ENCODE peak calls at places on chromosomes 13 and 19, in six cellular contexts. X is GM12878, P is HepG2, G is K562, J is GM12891, S is H1. K is an unnamed sample.

GRCh38 chr19:4229179-4229931 is at the start of gene EBI3:
- DNase-seq in X (peak), P (no peak), G (peak), J (peak), S (no peak), K (peak)

GRCh38 chr13:43309301-43309700 is 285.9 kb downstream of the DNAJC15 start:
- DNase-seq in X (no peak), P (no peak), G (no peak), J (no peak), S (no peak), K (no peak)

GRCh38 chr13:107838592-107839161 is 376.7 kb downstream of the LIG4 start:
- DNase-seq in X (no peak), P (no peak), G (no peak), J (no peak), S (no peak), K (no peak)

GRCh38 chr13:31361673-31362072 is 161.9 kb downstream of the B3GLCT start:
- DNase-seq in X (no peak), P (no peak), G (no peak), J (no peak), S (no peak), K (no peak)

GRCh38 chr13:111158136-111158805 is 43.2 kb downstream of the ARHGEF7 start:
- DNase-seq in X (no peak), P (no peak), G (no peak), J (no peak), S (no peak), K (no peak)

GRCh38 chr13:68927387-68928026 is 1180.1 kb upstream of the ATXN8OS start:
- DNase-seq in X (no peak), P (peak), G (no peak), J (no peak), S (no peak), K (no peak)

GRCh38 chr13:44079413-44080205 is 199.9 kb downstream of the LACC1 start:
- DNase-seq in X (no peak), P (no peak), G (no peak), J (no peak), S (no peak), K (no peak)

GRCh38 chr13:80374453-80374852 is 33.5 kb upstream of the SPRY2 start:
- DNase-seq in X (no peak), P (no peak), G (no peak), J (no peak), S (no peak), K (no peak)

GRCh38 chr19:1847684-1848398 is 442 bp downstream of the REXO1 start:
- DNase-seq in X (no peak), P (peak), G (peak), J (no peak), S (peak), K (no peak)

GRCh38 chr19:30171795-30172642 is 200.2 kb upstream of the ZNF536 start:
- DNase-seq in X (no peak), P (no peak), G (no peak), J (no peak), S (no peak), K (no peak)

GRCh38 chr19:5191091-5191490 is 149.5 kb downstream of the PTPRS start:
- DNase-seq in X (no peak), P (no peak), G (no peak), J (no peak), S (no peak), K (no peak)

GRCh38 chr13:52459668-52460067 is 4.4 kb downstream of the CKAP2 start:
- DNase-seq in X (no peak), P (no peak), G (no peak), J (no peak), S (no peak), K (no peak)

GRCh38 chr13:49954674-49955455 is 18.7 kb upstream of the SPRYD7 start:
- DNase-seq in X (no peak), P (no peak), G (no peak), J (no peak), S (no peak), K (no peak)

GRCh38 chr13:44822291-44822690 is 167.0 kb downstream of the NUFIP1 start:
- DNase-seq in X (no peak), P (no peak), G (no peak), J (no peak), S (no peak), K (no peak)

GRCh38 chr13:46561691-46562090 is 8.7 kb downstream of the LRCH1 start:
- DNase-seq in X (no peak), P (no peak), G (no peak), J (no peak), S (no peak), K (no peak)

GRCh38 chr13:75968103-75968838 is 332.1 kb downstream of the LMO7 start:
- DNase-seq in X (no peak), P (no peak), G (no peak), J (no peak), S (no peak), K (no peak)

GRCh38 chr13:103287659-103288058 is 221.4 kb upstream of the SLC10A2 start:
- DNase-seq in X (no peak), P (no peak), G (no peak), J (no peak), S (no peak), K (no peak)

GRCh38 chr13:28609936-28610335 is 49.0 kb upstream of the POMP start:
- DNase-seq in X (no peak), P (no peak), G (no peak), J (no peak), S (no peak), K (no peak)

GRCh38 chr19:19064098-19064722 is 416 bp downstream of the SLC25A42 start:
- DNase-seq in X (no peak), P (no peak), G (peak), J (no peak), S (no peak), K (no peak)

GRCh38 chr13:95708390-95708774 is 31.4 kb downstream of the DNAJC3 start:
- DNase-seq in X (no peak), P (no peak), G (no peak), J (no peak), S (no peak), K (no peak)

GRCh38 chr19:41744850-41745249 is 10.5 kb upstream of the CEACAM6 start:
- DNase-seq in X (no peak), P (no peak), G (no peak), J (no peak), S (no peak), K (no peak)

GRCh38 chr19:16436780-16437179 is 35.0 kb downstream of the EPS15L1 start:
- DNase-seq in X (no peak), P (no peak), G (no peak), J (no peak), S (no peak), K (no peak)

GRCh38 chr19:48965806-48966540 is 864 bp downstream of the FTL start:
- DNase-seq in X (peak), P (peak), G (peak), J (peak), S (peak), K (no peak)

GRCh38 chr19:12858041-12858928 is 20.0 kb downstream of the MAST1 start:
- DNase-seq in X (no peak), P (no peak), G (no peak), J (no peak), S (no peak), K (no peak)

GRCh38 chr19:13302521-13303270 is 152.5 kb downstream of the IER2 start:
- DNase-seq in X (no peak), P (no peak), G (no peak), J (no peak), S (no peak), K (no peak)

GRCh38 chr13:22903925-22904324 is 276.9 kb upstream of the SGCG start:
- DNase-seq in X (no peak), P (no peak), G (peak), J (no peak), S (no peak), K (no peak)

GRCh38 chr19:34838753-34839431 is 65.9 kb upstream of the ZNF599 start:
- DNase-seq in X (no peak), P (peak), G (no peak), J (no peak), S (peak), K (no peak)

GRCh38 chr13:42985312-42986175 is 6.5 kb downstream of the EPSTI1 start:
- DNase-seq in X (no peak), P (no peak), G (no peak), J (no peak), S (no peak), K (no peak)

GRCh38 chr13:44045179-44045562 is 165.5 kb downstream of the LACC1 start:
- DNase-seq in X (no peak), P (no peak), G (no peak), J (no peak), S (no peak), K (no peak)

GRCh38 chr13:97582170-97582569 is 148.2 kb downstream of the RAP2A start:
- DNase-seq in X (no peak), P (no peak), G (no peak), J (no peak), S (no peak), K (no peak)

GRCh38 chr19:31286491-31286890 is 62.7 kb downstream of the TSHZ3 start:
- DNase-seq in X (no peak), P (no peak), G (no peak), J (no peak), S (no peak), K (no peak)

GRCh38 chr19:17329061-17329767 is 5.4 kb downstream of the ANO8 start:
- DNase-seq in X (no peak), P (no peak), G (no peak), J (no peak), S (peak), K (no peak)

GRCh38 chr13:26061947-26062346 is 10.1 kb upstream of the SHISA2 start:
- DNase-seq in X (no peak), P (no peak), G (no peak), J (no peak), S (no peak), K (no peak)

GRCh38 chr19:38815059-38816001 is 2.6 kb upstream of the LGALS4 start:
- DNase-seq in X (no peak), P (no peak), G (peak), J (no peak), S (no peak), K (no peak)

GRCh38 chr19:8340341-8341096 is 2.5 kb downstream of the KANK3 start:
- DNase-seq in X (no peak), P (no peak), G (no peak), J (no peak), S (peak), K (no peak)

GRCh38 chr13:83452292-83452950 is 429.9 kb downstream of the SLITRK1 start:
- DNase-seq in X (no peak), P (no peak), G (no peak), J (no peak), S (no peak), K (no peak)

GRCh38 chr13:105070452-105070851 is 1465.0 kb downstream of the EFNB2 start:
- DNase-seq in X (no peak), P (no peak), G (no peak), J (no peak), S (no peak), K (no peak)

GRCh38 chr13:110319774-110320509 is 12.9 kb downstream of the COL4A2 start:
- DNase-seq in X (no peak), P (no peak), G (no peak), J (no peak), S (no peak), K (no peak)

GRCh38 chr13:24161980-24162517 is 1.5 kb downstream of the SPATA13 start:
- DNase-seq in X (no peak), P (no peak), G (no peak), J (no peak), S (no peak), K (no peak)

GRCh38 chr13:24162604-24163003 is 2.1 kb downstream of the SPATA13 start:
- DNase-seq in X (no peak), P (no peak), G (no peak), J (no peak), S (no peak), K (no peak)

GRCh38 chr13:24159921-24160324 is 597 bp upstream of the SPATA13 start:
- DNase-seq in X (no peak), P (no peak), G (no peak), J (no peak), S (peak), K (no peak)

GRCh38 chr13:24159362-24159761 is 1.2 kb upstream of the SPATA13 start:
- DNase-seq in X (no peak), P (no peak), G (no peak), J (no peak), S (no peak), K (no peak)

GRCh38 chr13:24161010-24161775 is 673 bp downstream of the SPATA13 start:
- DNase-seq in X (no peak), P (peak), G (peak), J (peak), S (peak), K (peak)
- TF ChIP-seq POLR2AphosphoS5 in X (no peak), P (no peak), G (no peak), J (no peak), S (no peak), K (no peak)

GRCh38 chr19:9721861-9722260 is 46.7 kb downstream of the ZNF846 start:
- DNase-seq in X (peak), P (no peak), G (no peak), J (no peak), S (no peak), K (no peak)
- TF ChIP-seq POLR2A in X (no peak), P (no peak), G (no peak), J (no peak), S (no peak), K (no peak)

DNA sequence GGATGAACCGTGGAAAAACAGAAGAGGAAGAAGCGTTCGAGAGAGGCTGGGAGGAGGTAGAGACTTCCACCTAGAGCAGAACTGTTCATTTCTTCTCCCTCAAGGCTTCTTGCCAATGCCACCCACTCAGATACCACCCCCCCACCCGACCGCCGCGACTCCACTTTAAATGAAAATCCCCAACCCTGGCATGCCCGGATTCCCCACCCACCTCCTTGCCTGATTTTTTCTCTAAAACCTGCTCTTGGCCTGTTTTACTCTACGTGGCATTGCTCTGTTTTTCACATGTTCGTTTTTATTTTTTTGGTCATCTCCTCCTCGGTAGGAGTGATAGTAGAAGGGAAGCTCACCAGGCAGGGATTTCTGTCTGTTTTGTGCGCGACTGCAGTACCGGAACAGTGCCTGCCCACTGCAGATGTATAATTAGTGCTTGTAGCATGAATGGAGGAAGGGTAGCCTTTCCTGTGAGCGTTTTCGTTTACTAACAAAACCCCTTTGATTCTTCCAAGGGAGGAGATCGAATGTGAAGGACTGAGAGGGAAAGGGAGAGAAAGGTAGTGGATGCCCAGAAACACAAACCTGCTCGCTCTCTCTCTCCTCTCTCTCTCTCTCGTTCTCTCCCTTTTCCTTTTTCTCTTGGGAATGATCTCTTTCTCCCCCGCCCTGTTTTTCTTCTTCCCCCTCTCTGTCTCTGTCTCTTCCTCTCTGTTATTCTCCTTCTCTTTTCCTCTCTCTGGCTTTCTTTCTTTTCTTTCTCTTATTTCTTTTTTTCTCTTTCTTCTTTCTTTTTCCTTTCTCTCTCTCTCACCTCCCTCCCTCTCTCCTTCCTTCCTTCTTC is 2.2 kb downstream of the CD70 start:
- DNase-seq in X (no peak), P (no peak), G (no peak), J (no peak), S (no peak), K (no peak)
- TF ChIP-seq TAF1 in X (no peak), P (no peak), G (no peak), J (no peak), S (no peak), K (peak)

GRCh38 chr13:33129094-33129832 is 113.0 kb downstream of the KL start:
- DNase-seq in X (no peak), P (no peak), G (no peak), J (no peak), S (no peak), K (no peak)

GRCh38 chr13:33126909-33127607 is 110.8 kb downstream of the KL start:
- DNase-seq in X (no peak), P (no peak), G (no peak), J (no peak), S (no peak), K (no peak)

GRCh38 chr13:33128134-33128533 is 111.9 kb downstream of the KL start:
- DNase-seq in X (no peak), P (no peak), G (no peak), J (no peak), S (no peak), K (no peak)

GRCh38 chr13:33123066-33123940 is 107.1 kb downstream of the KL start:
- DNase-seq in X (no peak), P (peak), G (no peak), J (no peak), S (no peak), K (no peak)

DNA sequence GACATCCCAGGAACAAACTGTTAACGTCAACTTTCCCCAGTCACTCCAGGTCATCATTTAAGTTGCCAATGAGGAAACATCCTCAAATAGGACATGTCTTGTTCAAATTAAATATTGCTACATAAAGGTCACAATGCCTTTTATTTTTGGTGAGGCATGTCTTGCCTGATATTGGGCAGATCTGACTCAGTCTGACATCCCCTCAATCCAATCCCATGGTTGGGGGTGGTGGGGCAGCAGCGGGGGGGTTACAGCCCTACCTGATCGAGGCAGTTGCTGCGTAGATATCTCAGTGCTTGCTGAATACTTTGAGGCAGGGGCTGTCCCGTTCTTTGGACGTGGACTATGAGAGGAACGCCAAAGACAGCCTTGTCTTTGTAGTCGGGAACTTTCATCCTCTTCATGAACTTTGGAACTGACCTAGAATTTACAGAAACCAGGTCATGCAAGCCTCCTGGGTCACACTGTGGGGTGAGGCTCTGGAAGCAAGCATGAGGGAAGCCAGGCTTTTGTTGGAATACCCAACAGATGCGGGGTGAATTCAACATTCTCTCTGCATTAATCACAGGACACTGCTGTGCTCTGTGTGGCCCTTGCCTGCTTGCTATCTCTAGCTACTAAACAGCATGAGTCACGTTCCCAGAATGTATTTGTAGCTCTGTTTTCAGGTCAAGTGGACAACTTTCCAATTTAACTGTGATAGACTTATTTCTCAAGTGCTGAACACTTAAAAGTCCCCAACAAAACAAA is 109.8 kb downstream of the KL start:
- DNase-seq in X (no peak), P (peak), G (no peak), J (no peak), S (no peak), K (no peak)
- TF ChIP-seq POLR2AphosphoS5 in X (no peak), P (no peak), G (no peak), J (no peak), S (no peak), K (no peak)

GRCh38 chr13:48222358-48223015 is 10.5 kb upstream of the ITM2B start:
- DNase-seq in X (no peak), P (no peak), G (no peak), J (no peak), S (no peak), K (no peak)
- TF ChIP-seq POLR2A in X (no peak), P (no peak), G (no peak), J (no peak), S (no peak), K (no peak)

GRCh38 chr13:62875118-62875640 is 1459.5 kb upstream of the PCDH20 start:
- DNase-seq in X (no peak), P (no peak), G (no peak), J (no peak), S (no peak), K (no peak)

DNA sequence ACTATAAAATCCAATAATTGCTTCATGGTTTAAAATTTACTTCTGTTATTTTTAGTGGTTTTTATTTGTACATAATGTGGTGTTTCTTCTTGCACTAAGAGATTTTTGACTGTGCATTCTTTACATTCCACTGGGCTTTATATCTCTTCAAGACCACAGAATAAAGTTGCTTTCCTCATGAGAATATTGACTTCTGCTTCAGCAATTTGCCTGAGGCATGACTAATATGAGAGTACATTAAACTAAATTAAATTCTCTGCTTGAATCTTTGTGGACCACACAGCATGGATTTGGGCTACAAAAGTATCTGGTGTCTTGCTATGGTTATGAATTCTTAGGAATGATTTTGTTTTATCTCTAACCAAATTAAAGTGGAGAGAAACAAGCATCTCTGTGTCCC is 1463.4 kb upstream of the PCDH20 start:
- DNase-seq in X (no peak), P (no peak), G (no peak), J (no peak), S (no peak), K (no peak)
- TF ChIP-seq TAF1 in X (no peak), P (no peak), G (no peak), J (no peak), S (no peak), K (no peak)

GRCh38 chr13:98912846-98913245 is 65.0 kb downstream of the DOCK9 start:
- DNase-seq in X (no peak), P (no peak), G (no peak), J (no peak), S (no peak), K (no peak)

GRCh38 chr13:98906746-98907502 is 70.9 kb downstream of the DOCK9 start:
- DNase-seq in X (no peak), P (no peak), G (no peak), J (no peak), S (no peak), K (no peak)

GRCh38 chr13:98909016-98909415 is 68.8 kb downstream of the DOCK9 start:
- DNase-seq in X (no peak), P (no peak), G (no peak), J (no peak), S (no peak), K (no peak)

GRCh38 chr13:98915563-98916348 is 62.1 kb downstream of the DOCK9 start:
- DNase-seq in X (no peak), P (no peak), G (no peak), J (no peak), S (no peak), K (no peak)

DNA sequence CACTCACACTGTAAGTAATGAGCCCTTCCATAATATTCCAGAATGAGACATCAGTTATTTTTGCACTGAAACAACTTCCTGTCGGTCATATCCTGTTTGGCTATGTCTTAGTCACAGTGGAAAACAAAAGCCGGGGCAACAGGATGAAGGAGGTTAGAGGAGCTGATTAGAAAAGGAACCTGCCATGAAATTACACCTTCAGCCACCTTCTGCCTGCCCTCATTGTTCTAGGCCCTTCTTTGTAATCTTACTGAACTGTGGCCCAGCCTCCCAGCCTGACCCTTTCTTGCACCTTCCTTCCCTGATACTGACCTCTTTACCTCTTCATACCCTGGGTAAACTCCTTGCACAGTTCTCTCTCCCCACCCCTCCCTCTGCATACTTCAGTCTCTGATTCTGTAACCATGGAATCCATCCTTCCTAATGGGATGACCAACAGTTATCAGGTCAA is 67.3 kb downstream of the DOCK9 start:
- DNase-seq in X (no peak), P (peak), G (peak), J (no peak), S (no peak), K (no peak)
- TF ChIP-seq POLR2AphosphoS5 in X (no peak), P (no peak), G (no peak), J (no peak), S (no peak), K (no peak)

K was measured in GM12892.